ENCODE peak calls at places on chromosomes 2 and 18, in six cellular contexts. E is GM03348; C is NCI-H774; V is central memory CD8-positive, alpha-beta T cell; G is astrocyte of the cerebellum; I is NCI-H510A treated with DMSO at 0.1 percent for 48 hours. J is an unnamed sample.

GRCh38 chr2:204670124-204670523 is 124.8 kb downstream of the PARD3B start:
- DNase-seq in E (no peak), C (no peak), V (no peak), G (no peak), I (no peak), J (no peak)

GRCh38 chr2:132623096-132623839 is 46.7 kb downstream of the LYPD1 start:
- DNase-seq in E (peak; percentile 82), C (no peak), V (no peak), G (peak; percentile 82), I (no peak), J (no peak)

GRCh38 chr18:22694954-22695353 is 238.2 kb upstream of the RBBP8 start:
- DNase-seq in E (peak; percentile 85), C (no peak), V (no peak), G (peak; percentile 78), I (no peak), J (no peak)

GRCh38 chr2:173881466-173881865 is 83.7 kb downstream of the SP3 start:
- DNase-seq in E (no peak), C (peak; percentile 51), V (no peak), G (no peak), I (peak; percentile 99), J (no peak)

GRCh38 chr2:71005271-71006202 is 10.9 kb upstream of the TEX261 start:
- DNase-seq in E (peak; percentile 11), C (no peak), V (no peak), G (no peak), I (no peak), J (no peak)

GRCh38 chr18:74982946-74983635 is 225.8 kb downstream of the PTGR3 start:
- DNase-seq in E (no peak), C (peak; percentile 86), V (no peak), G (no peak), I (no peak), J (no peak)

GRCh38 chr2:241066893-241067341 is 35.2 kb downstream of the MTERF4 start:
- DNase-seq in E (peak; percentile 33), C (no peak), V (peak; percentile 11), G (no peak), I (no peak), J (no peak)

GRCh38 chr2:42029639-42030195 is 18.1 kb upstream of the PKDCC start:
- DNase-seq in E (no peak), C (no peak), V (no peak), G (no peak), I (no peak), J (no peak)

GRCh38 chr2:141341444-141341843 is 789.4 kb downstream of the LRP1B start:
- DNase-seq in E (no peak), C (no peak), V (no peak), G (peak; percentile 97), I (no peak), J (no peak)

GRCh38 chr2:8489751-8490150 is 192.1 kb upstream of the ID2 start:
- DNase-seq in E (no peak), C (no peak), V (no peak), G (no peak), I (no peak), J (no peak)

GRCh38 chr2:238905721-238906120 is 57.8 kb downstream of the TWIST2 start:
- DNase-seq in E (no peak), C (no peak), V (no peak), G (no peak), I (no peak), J (no peak)

GRCh38 chr2:136736236-136736635 is 29.1 kb upstream of the THSD7B start:
- DNase-seq in E (no peak), C (no peak), V (no peak), G (no peak), I (no peak), J (no peak)

GRCh38 chr2:69067866-69068265 is 54.9 kb downstream of the ANTXR1 start:
- DNase-seq in E (no peak), C (no peak), V (no peak), G (no peak), I (no peak), J (no peak)

GRCh38 chr2:212845941-212846340 is 305.5 kb downstream of the IKZF2 start:
- DNase-seq in E (peak; percentile 22), C (no peak), V (no peak), G (no peak), I (no peak), J (no peak)

GRCh38 chr2:232329716-232330067 is 48.9 kb upstream of the ALPP start:
- DNase-seq in E (no peak), C (no peak), V (no peak), G (no peak), I (no peak), J (no peak)

GRCh38 chr2:145460151-145460550 is 940.2 kb upstream of the ZEB2 start:
- DNase-seq in E (peak; percentile 2), C (no peak), V (no peak), G (no peak), I (no peak), J (no peak)

GRCh38 chr2:209721497-209721896 is 50.1 kb upstream of the UNC80 start:
- DNase-seq in E (no peak), C (no peak), V (no peak), G (no peak), I (no peak), J (no peak)

GRCh38 chr2:188345439-188345838 is 53.8 kb downstream of the GULP1 start:
- DNase-seq in E (peak; percentile 7), C (no peak), V (no peak), G (peak; percentile 28), I (no peak), J (no peak)

GRCh38 chr2:143482761-143483160 is 353.5 kb downstream of the ARHGAP15 start:
- DNase-seq in E (no peak), C (no peak), V (no peak), G (no peak), I (no peak), J (no peak)

GRCh38 chr18:36419913-36420531 is 122.5 kb downstream of the FHOD3 start:
- DNase-seq in E (peak; percentile 55), C (no peak), V (no peak), G (no peak), I (peak; percentile 81), J (no peak)

GRCh38 chr2:10279472-10279870 is 23.2 kb upstream of the HPCAL1 start:
- DNase-seq in E (no peak), C (no peak), V (no peak), G (no peak), I (no peak), J (no peak)

GRCh38 chr2:198691236-198691635 is 766.5 kb downstream of the SATB2 start:
- DNase-seq in E (no peak), C (no peak), V (no peak), G (no peak), I (no peak), J (no peak)

GRCh38 chr18:70627100-70627802 is 338.4 kb downstream of the SOCS6 start:
- DNase-seq in E (no peak), C (no peak), V (no peak), G (no peak), I (no peak), J (no peak)

GRCh38 chr18:26745288-26745975 is 120.1 kb downstream of the AQP4 start:
- DNase-seq in E (no peak), C (no peak), V (no peak), G (no peak), I (peak; percentile 14), J (no peak)

GRCh38 chr18:62658028-62658427 is 57.3 kb upstream of the PHLPP1 start:
- DNase-seq in E (no peak), C (no peak), V (no peak), G (no peak), I (no peak), J (no peak)

J was measured in cardiac septum.